ENCODE peak calls at places on chromosomes 2 and 18, in ten cellular contexts. W, Z, I, Y, X, A, G, Q, D and L are unnamed samples.

GRCh38 chr18:23635283-23636040 is 27.2 kb downstream of the ANKRD29 start:
- DNase-seq in W (peak), Z (peak), I (no peak), Y (peak), X (no peak), A (peak), G (no peak), Q (no peak), D (no peak), L (peak)

GRCh38 chr2:15126373-15126772 is 434.8 kb downstream of the NBAS start:
- DNase-seq in W (no peak), Z (no peak), I (no peak), Y (no peak), X (no peak), A (no peak), G (no peak), Q (no peak), D (no peak), L (no peak)

GRCh38 chr2:229431331-229431954 is 160.4 kb upstream of the PID1 start:
- DNase-seq in W (peak), Z (no peak), I (no peak), Y (peak), X (peak), A (no peak), G (peak), Q (peak), D (no peak), L (peak)

GRCh38 chr18:50161806-50162205 is 33.1 kb downstream of the MYO5B start:
- DNase-seq in W (peak), Z (no peak), I (no peak), Y (no peak), X (no peak), A (no peak), G (no peak), Q (no peak), D (no peak), L (no peak)

GRCh38 chr18:62522510-62523254 is at the start of gene ZCCHC2:
- DNase-seq in W (peak), Z (peak), I (peak), Y (peak), X (peak), A (peak), G (peak), Q (peak), D (peak), L (peak)

GRCh38 chr2:217826505-217826904 is 176.3 kb downstream of the TNS1 start:
- DNase-seq in W (no peak), Z (no peak), I (no peak), Y (peak), X (no peak), A (peak), G (no peak), Q (no peak), D (no peak), L (no peak)

GRCh38 chr2:227376911-227377396 is 2.2 kb downstream of the TM4SF20 start:
- DNase-seq in W (no peak), Z (no peak), I (no peak), Y (no peak), X (peak), A (no peak), G (no peak), Q (peak), D (peak), L (peak)

GRCh38 chr2:231003186-231003585 is 7.3 kb downstream of the SPATA3 start:
- DNase-seq in W (no peak), Z (no peak), I (no peak), Y (no peak), X (no peak), A (no peak), G (no peak), Q (no peak), D (no peak), L (no peak)

GRCh38 chr2:171531291-171531690 is 9.0 kb downstream of the CYBRD1 start:
- DNase-seq in W (no peak), Z (peak), I (no peak), Y (peak), X (no peak), A (no peak), G (no peak), Q (no peak), D (no peak), L (peak)

GRCh38 chr18:3612315-3612714 is 162.3 kb downstream of the TGIF1 start:
- DNase-seq in W (no peak), Z (no peak), I (no peak), Y (no peak), X (no peak), A (no peak), G (no peak), Q (no peak), D (no peak), L (no peak)